ENCODE peak calls at places on chromosomes 13 and 19, in six cellular contexts. J is A549, Z is GM12878, A is HepG2, M is upper lobe of left lung, Y is K562. F is an unnamed sample.

GRCh38 chr19:39212377-39212742 is 8.3 kb upstream of the SYCN start:
- ATAC-seq in J (peak), Z (peak), A (peak), M (peak), Y (peak), F (no peak)

GRCh38 chr13:33639640-33640080 is 178.3 kb upstream of the RFC3 start:
- ATAC-seq in J (no peak), Z (peak), A (no peak), M (no peak), Y (no peak), F (no peak)

GRCh38 chr13:84870190-84870589 is 929.0 kb downstream of the SLITRK6 start:
- ATAC-seq in J (no peak), Z (peak), A (peak), M (no peak), Y (no peak), F (no peak)

GRCh38 chr19:4389511-4390016 is 10.8 kb downstream of the SH3GL1 start:
- ATAC-seq in J (no peak), Z (no peak), A (no peak), M (no peak), Y (no peak), F (no peak)

GRCh38 chr13:50071399-50071798 is 56.2 kb downstream of the KCNRG start:
- ATAC-seq in J (no peak), Z (peak), A (peak), M (no peak), Y (peak), F (no peak)

GRCh38 chr13:74073231-74073630 is 61.0 kb downstream of the KLF12 start:
- ATAC-seq in J (no peak), Z (no peak), A (no peak), M (no peak), Y (no peak), F (no peak)

GRCh38 chr19:6272411-6272791 is 7.4 kb downstream of the MLLT1 start:
- ATAC-seq in J (no peak), Z (no peak), A (no peak), M (no peak), Y (peak), F (no peak)

GRCh38 chr13:29920018-29920643 is 69.7 kb upstream of the UBL3 start:
- ATAC-seq in J (no peak), Z (no peak), A (peak), M (no peak), Y (no peak), F (no peak)

GRCh38 chr19:13066933-13067831 is 35.5 kb downstream of the LYL1 start:
- ATAC-seq in J (no peak), Z (no peak), A (no peak), M (no peak), Y (no peak), F (no peak)

GRCh38 chr19:12796146-12797071 is 5.1 kb downstream of the JUNB start:
- ATAC-seq in J (peak), Z (peak), A (peak), M (peak), Y (peak), F (peak)

GRCh38 chr19:40378509-40378908 is 11.5 kb downstream of the HIPK4 start:
- ATAC-seq in J (peak), Z (peak), A (no peak), M (no peak), Y (no peak), F (no peak)

GRCh38 chr19:51246153-51246552 is 4.7 kb upstream of the SIGLECL1 start:
- ATAC-seq in J (no peak), Z (no peak), A (no peak), M (peak), Y (peak), F (no peak)

GRCh38 chr19:33370783-33371182 is 2.7 kb upstream of the CEBPG start:
- ATAC-seq in J (no peak), Z (no peak), A (no peak), M (no peak), Y (no peak), F (no peak)

GRCh38 chr13:99065250-99066015 is 87.6 kb upstream of the DOCK9 start:
- ATAC-seq in J (no peak), Z (no peak), A (no peak), M (no peak), Y (peak), F (no peak)

GRCh38 chr13:23966691-23967615 is 69.7 kb upstream of the C1QTNF9B start:
- ATAC-seq in J (no peak), Z (peak), A (no peak), M (no peak), Y (no peak), F (no peak)

GRCh38 chr19:12763100-12763499 is 11.5 kb downstream of the BEST2 start:
- ATAC-seq in J (no peak), Z (no peak), A (no peak), M (no peak), Y (no peak), F (no peak)

GRCh38 chr13:49635599-49636433 is 7.5 kb downstream of the ARL11 start:
- ATAC-seq in J (no peak), Z (peak), A (peak), M (no peak), Y (no peak), F (no peak)

GRCh38 chr19:55382522-55383054 is 1.5 kb downstream of the TMEM238 start:
- ATAC-seq in J (no peak), Z (no peak), A (no peak), M (no peak), Y (no peak), F (no peak)
- H3K4me3 ChIP-seq in J (no peak), Z (peak), A (no peak), M (no peak), Y (no peak), F (no peak)

DNA sequence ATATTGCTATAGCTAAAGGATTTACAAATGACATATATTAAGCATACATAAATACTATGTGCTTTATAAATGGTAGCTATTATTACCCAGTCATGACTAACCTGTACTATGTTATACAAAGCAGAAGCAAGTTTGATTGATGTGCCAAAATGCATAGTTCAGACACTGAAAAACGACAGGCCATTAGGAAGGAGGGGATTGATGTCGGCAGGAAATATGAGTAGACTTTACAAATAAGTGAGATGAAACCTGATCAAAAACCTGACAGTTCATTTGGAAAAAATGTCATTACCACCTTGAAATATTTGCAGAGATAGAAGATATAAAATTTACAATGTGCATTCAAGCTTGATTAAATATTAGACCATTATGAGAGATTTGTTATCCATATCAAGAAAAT is 38.8 kb upstream of the TPP2 start:
- ATAC-seq in J (no peak), Z (no peak), A (no peak), M (no peak), Y (no peak), F (no peak)
- TF ChIP-seq EP300 in J (no peak), Z (no peak), A (no peak), M (no peak), Y (no peak), F (no peak)

DNA sequence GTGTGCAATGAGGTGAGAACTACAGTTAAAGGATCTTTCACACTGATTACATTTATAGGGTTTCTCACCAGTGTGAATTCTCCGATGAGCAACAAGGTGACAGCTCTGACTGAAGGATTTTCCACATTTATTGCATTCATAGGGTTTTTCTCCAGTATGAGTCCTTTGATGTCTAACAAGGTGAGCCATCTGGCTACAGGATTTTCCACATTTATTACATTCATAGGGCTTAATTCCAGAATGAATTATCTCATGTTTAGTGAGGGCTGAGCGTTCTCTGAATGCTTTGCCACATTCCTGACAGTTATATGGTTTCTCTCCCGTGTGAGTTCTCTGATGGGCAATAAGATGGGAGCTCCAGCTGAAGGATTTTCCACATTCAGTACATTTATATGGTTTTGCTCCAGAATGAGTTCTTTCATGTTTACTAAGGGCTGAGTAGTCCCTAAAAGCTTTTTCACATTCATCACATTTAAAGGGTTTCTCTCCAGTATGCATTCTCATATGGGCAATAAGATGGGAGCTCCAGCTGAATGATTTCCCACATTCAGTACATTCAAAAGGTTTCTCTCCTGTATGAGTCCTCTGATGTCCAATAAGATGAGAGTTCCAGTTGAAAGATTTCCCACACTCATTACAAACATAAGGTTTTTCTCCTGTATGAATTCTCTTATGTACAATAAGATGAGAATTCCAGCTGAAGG is 4.4 kb upstream of the C19orf18 start:
- ATAC-seq in J (no peak), Z (no peak), A (no peak), M (no peak), Y (no peak), F (no peak)
- H3K4me3 ChIP-seq in J (no peak), Z (no peak), A (no peak), M (no peak), Y (no peak), F (no peak)

GRCh38 chr19:18271433-18271841 is 2.8 kb downstream of the IQCN start:
- ATAC-seq in J (no peak), Z (no peak), A (no peak), M (peak), Y (no peak), F (no peak)

GRCh38 chr19:18274303-18274775 is at the start of gene IQCN:
- ATAC-seq in J (peak), Z (no peak), A (peak), M (peak), Y (peak), F (peak)

GRCh38 chr19:18273566-18274302 is 518 bp downstream of the IQCN start:
- ATAC-seq in J (no peak), Z (no peak), A (no peak), M (no peak), Y (no peak), F (no peak)

GRCh38 chr19:18278521-18279265 is 2.7 kb downstream of the JUND start:
- ATAC-seq in J (no peak), Z (no peak), A (no peak), M (no peak), Y (no peak), F (no peak)

DNA sequence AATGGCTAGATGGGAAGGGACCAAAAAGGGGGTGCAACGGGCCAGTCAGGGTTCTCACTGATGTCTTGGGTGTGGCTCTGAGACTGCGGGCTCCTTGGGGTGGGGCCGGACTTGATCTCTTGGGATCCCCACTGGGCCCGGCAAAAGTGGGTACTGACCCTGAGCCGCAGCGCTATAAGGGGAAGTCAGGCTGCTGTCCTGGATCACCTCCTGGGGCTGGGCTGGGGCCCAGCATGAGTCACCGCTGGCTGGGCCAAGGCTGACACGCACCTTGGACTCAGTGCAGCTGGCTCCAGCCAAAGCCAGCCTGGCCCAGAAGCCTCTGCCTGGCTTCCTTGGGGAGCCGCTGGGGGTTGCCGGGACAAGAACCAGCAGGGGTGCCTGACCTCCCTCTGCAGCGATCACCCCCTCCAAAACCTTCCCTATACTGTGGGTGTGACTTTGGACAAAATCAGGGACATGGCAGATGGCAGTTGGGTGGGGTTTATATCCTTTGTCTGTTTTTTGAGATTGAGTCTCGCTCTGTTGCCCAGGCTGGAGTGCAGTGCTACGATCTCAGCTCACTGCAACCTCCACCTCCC is 614 bp upstream of the IQCN start:
- ATAC-seq in J (peak), Z (peak), A (peak), M (peak), Y (peak), F (peak)
- TF ChIP-seq EP300 in J (no peak), Z (no peak), A (no peak), M (no peak), Y (peak), F (no peak)

DNA sequence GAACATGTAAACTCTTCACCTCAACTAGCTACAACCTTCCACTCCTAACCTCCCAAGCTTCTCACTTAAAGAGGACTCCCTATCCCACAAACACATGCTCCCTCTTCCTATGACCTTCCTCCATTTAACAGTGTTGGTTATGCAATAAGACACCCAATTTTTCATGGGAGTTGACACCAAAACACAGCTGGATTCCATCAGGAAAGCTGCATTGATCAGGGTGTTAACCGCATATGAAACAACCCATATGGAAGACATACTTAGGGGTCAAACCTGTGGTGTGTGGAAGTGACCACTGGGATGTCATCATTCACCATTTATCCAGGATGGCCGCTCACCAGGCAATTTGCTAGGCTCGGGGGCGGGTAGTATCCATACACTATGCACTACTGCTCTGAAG is 21.9 kb downstream of the ZNF473 start:
- ATAC-seq in J (no peak), Z (no peak), A (no peak), M (no peak), Y (no peak), F (no peak)
- H3K4me3 ChIP-seq in J (no peak), Z (no peak), A (no peak), M (no peak), Y (no peak), F (no peak)

DNA sequence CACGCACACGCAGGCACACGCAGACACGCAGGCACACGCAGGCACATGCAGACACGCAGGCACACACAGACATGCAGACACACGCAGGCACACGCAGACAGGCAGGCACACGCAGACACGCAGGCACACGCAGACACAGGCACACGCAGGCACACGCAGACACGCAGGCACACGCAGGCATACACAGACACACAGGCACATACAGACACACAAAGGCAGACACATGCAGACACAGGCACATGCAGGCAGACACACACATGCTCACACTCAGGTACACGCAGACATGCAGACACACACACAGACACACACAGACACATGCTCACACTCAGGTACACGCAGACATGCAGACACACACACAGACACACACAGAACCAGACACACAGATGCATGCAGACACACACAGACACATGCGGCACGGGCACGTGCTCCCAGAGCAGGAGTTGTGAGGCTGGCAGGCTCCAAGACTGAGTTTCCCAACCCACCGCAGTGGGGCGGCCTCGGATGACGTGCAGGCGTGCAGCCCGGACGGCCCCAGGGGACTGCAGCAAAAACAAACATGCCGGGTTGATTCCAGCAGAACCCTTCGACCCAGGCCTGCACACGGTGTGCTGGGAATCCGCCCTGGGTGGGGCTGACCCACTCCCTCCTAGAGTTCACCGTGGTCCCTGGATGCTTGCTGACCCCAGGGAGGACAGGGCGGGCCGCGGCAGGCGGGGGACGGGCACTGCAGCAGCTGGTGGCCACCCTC is 100.0 kb downstream of the GADD45B start:
- ATAC-seq in J (no peak), Z (no peak), A (peak), M (peak), Y (no peak), F (peak)
- TF ChIP-seq EP300 in J (no peak), Z (no peak), A (peak), M (peak), Y (no peak), F (no peak)

DNA sequence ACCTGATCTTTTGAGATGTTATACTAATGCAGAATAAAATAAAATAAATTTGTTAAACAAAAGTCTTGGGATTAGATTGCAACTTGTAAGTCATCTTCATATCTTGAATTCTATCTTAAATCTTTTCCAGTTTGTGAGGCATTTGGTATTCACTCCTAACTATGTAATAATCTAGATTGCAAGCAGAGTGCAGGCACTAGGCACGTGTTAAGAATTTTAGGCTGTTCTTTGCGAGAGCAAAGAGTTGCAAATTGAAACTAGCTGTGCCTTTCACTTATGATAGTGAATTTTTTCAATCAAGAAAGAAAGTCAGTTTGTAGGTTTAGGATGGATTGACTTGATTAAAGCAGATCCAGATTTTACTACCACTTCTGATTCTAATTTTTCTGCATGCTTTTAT is 264.1 kb upstream of the SPRY2 start:
- ATAC-seq in J (no peak), Z (no peak), A (no peak), M (no peak), Y (no peak), F (no peak)
- H3K4me3 ChIP-seq in J (no peak), Z (no peak), A (no peak), M (no peak), Y (no peak), F (no peak)

DNA sequence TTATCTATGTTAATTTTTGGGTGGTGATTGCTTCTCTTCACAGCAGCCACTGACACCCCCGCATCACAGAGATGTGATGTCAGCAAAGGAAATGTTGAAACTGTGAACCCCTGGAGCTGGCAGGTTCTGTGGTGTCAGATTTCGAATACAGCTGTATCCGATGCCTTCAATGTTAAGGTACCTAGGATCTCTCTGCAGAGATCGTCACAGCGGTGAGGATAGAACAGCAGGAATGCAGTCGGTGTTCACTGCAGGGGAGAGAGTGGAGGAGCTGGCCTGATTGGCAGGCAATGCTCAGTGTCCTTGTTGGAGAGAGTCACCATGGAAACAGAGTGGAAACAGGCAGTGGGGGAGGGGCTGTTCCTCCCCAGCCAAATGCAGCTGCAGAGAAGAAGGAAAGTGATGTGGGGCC is 79.5 kb upstream of the ZNF835 start:
- ATAC-seq in J (no peak), Z (no peak), A (peak), M (no peak), Y (no peak), F (no peak)
- TF ChIP-seq EP300 in J (no peak), Z (no peak), A (no peak), M (no peak), Y (no peak), F (no peak)